ENCODE peak calls at places on chromosomes 3 and 15, in eight cellular contexts. W, M, A, N, V, L, H and K are unnamed samples.

GRCh38 chr15:70806992-70807712 is 43.8 kb upstream of the UACA start:
- DNase-seq in V (no peak), H (no peak), L (no peak), W (no peak), N (no peak), M (no peak), A (no peak), K (no peak)

GRCh38 chr3:111808439-111808838 is 50.6 kb upstream of the PHLDB2 start:
- DNase-seq in L (peak), V (no peak), W (no peak), N (no peak), H (peak), M (no peak), A (no peak), K (no peak)

GRCh38 chr3:146416366-146416765 is 53.0 kb downstream of the PLSCR2 start:
- DNase-seq in L (no peak), N (no peak), W (no peak), M (no peak), A (no peak), V (no peak), H (no peak), K (no peak)

GRCh38 chr15:77620297-77620696 is 12.4 kb downstream of the LINGO1 start:
- DNase-seq in H (no peak), M (no peak), N (no peak), W (peak), V (no peak), A (no peak), L (no peak), K (no peak)

GRCh38 chr15:32706704-32707103 is 11.1 kb upstream of the GREM1 start:
- DNase-seq in N (no peak), V (no peak), W (no peak), L (peak), H (peak), A (no peak), M (no peak), K (no peak)

GRCh38 chr3:177447938-177448337 is 250.7 kb upstream of the TBL1XR1 start:
- DNase-seq in L (no peak), W (no peak), M (no peak), A (peak), N (no peak), H (peak), V (no peak), K (no peak)

GRCh38 chr3:99721633-99722007 is 83.2 kb downstream of the COL8A1 start:
- DNase-seq in V (no peak), N (no peak), A (no peak), W (no peak), H (peak), L (no peak), M (no peak), K (no peak)

GRCh38 chr3:100087203-100087602 is 27.1 kb downstream of the FILIP1L start:
- DNase-seq in H (peak), N (no peak), W (no peak), M (peak), L (peak), V (no peak), A (no peak), K (no peak)

GRCh38 chr3:126343675-126344074 is 13.5 kb downstream of the KLF15 start:
- DNase-seq in W (no peak), N (no peak), A (no peak), H (no peak), V (no peak), L (no peak), M (no peak), K (no peak)

GRCh38 chr3:12897537-12898289 is 56.3 kb upstream of the RPL32 start:
- DNase-seq in M (peak), N (no peak), W (no peak), V (no peak), H (peak), L (no peak), A (no peak), K (no peak)

GRCh38 chr15:28918141-28918983 is 32.6 kb downstream of the APBA2 start:
- DNase-seq in W (no peak), N (no peak), V (peak), A (peak), L (no peak), M (no peak), H (no peak), K (peak)

GRCh38 chr15:74226761-74227540 is 9.2 kb upstream of the CCDC33 start:
- DNase-seq in L (no peak), N (no peak), M (no peak), A (no peak), H (no peak), V (no peak), W (no peak), K (no peak)

GRCh38 chr15:60070838-60071493 is 66.9 kb downstream of the FOXB1 start:
- DNase-seq in W (no peak), V (no peak), L (peak), A (no peak), H (peak), M (no peak), N (no peak), K (no peak)

GRCh38 chr3:13009132-13009945 is 63.9 kb downstream of the IQSEC1 start:
- DNase-seq in L (no peak), A (no peak), H (no peak), V (no peak), W (no peak), N (peak), M (peak), K (no peak)

GRCh38 chr15:49624046-49624445 is 3.2 kb downstream of the DTWD1 start:
- DNase-seq in W (no peak), L (peak), A (no peak), M (no peak), H (no peak), N (no peak), V (no peak), K (no peak)

GRCh38 chr3:48409291-48410201 is 20.3 kb downstream of the PLXNB1 start:
- DNase-seq in W (peak), A (no peak), M (no peak), H (no peak), L (no peak), N (no peak), V (no peak), K (no peak)

GRCh38 chr15:71278989-71279756 is 163.9 kb downstream of the THSD4 start:
- DNase-seq in H (peak), W (no peak), N (no peak), M (no peak), A (no peak), L (peak), V (no peak), K (no peak)

GRCh38 chr3:123521179-123521969 is 63.5 kb downstream of the HACD2 start:
- DNase-seq in M (no peak), L (no peak), N (no peak), W (no peak), V (no peak), A (no peak), H (no peak), K (no peak)

GRCh38 chr3:171192176-171192854 is 165.8 kb upstream of the SLC2A2 start:
- DNase-seq in W (no peak), N (no peak), M (no peak), V (no peak), A (peak), L (peak), H (peak), K (no peak)

GRCh38 chr3:196063456-196063855 is 18.4 kb downstream of the TFRC start:
- DNase-seq in L (peak), N (no peak), H (no peak), M (no peak), V (no peak), A (no peak), W (no peak), K (no peak)

GRCh38 chr3:151044706-151045105 is 40.8 kb upstream of the MED12L start:
- DNase-seq in N (no peak), V (no peak), A (no peak), W (no peak), L (peak), M (no peak), H (no peak), K (no peak)

GRCh38 chr3:81770710-81771109 is 9.3 kb upstream of the GBE1 start:
- DNase-seq in A (no peak), M (no peak), H (no peak), N (no peak), W (no peak), L (no peak), V (no peak), K (no peak)

GRCh38 chr3:127953636-127954035 is 38.6 kb downstream of the KBTBD12 start:
- DNase-seq in L (peak), W (no peak), H (peak), V (no peak), M (no peak), N (no peak), A (no peak), K (no peak)

GRCh38 chr15:71461748-71462147 is 346.5 kb downstream of the THSD4 start:
- DNase-seq in M (no peak), A (no peak), L (no peak), W (no peak), N (no peak), H (no peak), V (no peak), K (no peak)

GRCh38 chr15:32774022-32774421 is 56.2 kb downstream of the GREM1 start:
- DNase-seq in V (no peak), L (peak), A (no peak), N (no peak), M (no peak), W (no peak), H (peak), K (no peak)

DNA sequence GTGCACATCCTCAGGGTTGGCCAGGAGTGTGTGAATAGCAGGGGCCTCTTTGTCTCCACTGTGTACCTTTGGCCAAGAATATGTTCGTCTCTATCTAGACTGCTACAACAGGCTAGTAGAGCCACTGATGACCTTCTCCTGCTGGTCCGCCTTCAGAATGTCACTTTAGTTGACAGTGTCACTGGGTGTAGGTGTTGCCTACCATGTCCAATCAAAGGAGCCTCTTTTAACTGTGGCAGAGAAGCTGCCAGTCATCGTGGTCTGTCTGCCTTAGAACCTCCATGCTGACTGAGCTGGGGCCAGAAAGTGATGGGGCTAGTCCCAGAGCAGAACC is 40.1 kb downstream of the OXSR1 start:
- DNase-seq in V (no peak), A (no peak), L (no peak), H (no peak), M (no peak), W (no peak), N (no peak), K (no peak)
- TF ChIP-seq EZH2phosphoT487 in V (no peak), A (no peak), L (no peak), H (no peak), M (no peak), W (no peak), N (no peak), K (no peak)

DNA sequence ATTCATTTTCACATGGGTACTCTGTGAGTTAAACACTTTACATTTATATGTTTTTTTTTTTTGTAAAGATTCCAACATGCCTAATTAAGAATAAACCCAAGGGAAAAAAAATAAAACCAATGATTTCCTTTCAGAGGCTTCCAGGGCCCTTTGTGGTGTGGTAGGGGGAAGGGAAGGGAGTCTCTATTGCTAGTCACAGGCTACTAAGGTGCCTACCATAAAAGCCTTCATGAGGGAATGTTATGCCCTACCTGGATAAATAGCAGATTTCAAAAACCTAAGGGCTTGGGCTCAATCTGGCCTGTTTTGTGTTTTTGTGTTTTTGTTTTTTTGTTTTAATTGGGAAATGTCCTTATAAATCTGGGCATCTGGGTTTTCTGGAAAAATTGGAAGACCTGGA is 38.9 kb upstream of the SSR3 start:
- DNase-seq in V (no peak), L (no peak), N (no peak), M (no peak), H (no peak), A (no peak), W (no peak), K (no peak)
- H2AFZ ChIP-seq in V (no peak), L (peak), N (no peak), M (no peak), H (no peak), A (peak), W (peak), K (peak)

DNA sequence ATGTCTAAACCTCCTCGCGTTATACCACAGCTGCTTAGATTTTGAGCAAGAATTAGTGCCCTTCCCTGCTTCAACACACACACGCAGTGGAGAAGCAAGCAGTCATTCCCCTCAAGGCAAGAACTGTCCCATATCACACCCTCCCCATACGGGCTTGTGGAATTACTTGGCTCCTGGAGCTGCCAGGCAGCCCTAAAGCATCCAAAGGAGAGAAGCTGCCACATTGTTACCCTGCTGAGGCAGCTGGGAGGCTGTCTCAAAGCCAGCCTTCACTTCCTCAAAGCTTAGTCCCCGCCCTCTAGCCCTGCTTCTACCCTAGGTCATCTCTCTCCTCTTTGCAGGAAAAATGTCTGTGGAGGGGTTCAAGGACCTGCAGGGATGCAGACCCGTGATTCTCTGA is 153.4 kb downstream of the RORA start:
- DNase-seq in N (no peak), A (no peak), V (no peak), L (no peak), W (no peak), M (no peak), H (no peak), K (peak)
- TF ChIP-seq EZH2phosphoT487 in N (no peak), A (no peak), V (no peak), L (no peak), W (no peak), M (no peak), H (no peak), K (no peak)

GRCh38 chr3:5222283-5223005 is 34.9 kb downstream of the EDEM1 start:
- DNase-seq in H (no peak), L (no peak), W (no peak), N (no peak), M (no peak), A (no peak), V (no peak), K (no peak)
- H2AFZ ChIP-seq in H (no peak), L (no peak), W (no peak), N (no peak), M (no peak), A (no peak), V (no peak), K (no peak)

GRCh38 chr3:41120461-41120860 is 78.8 kb upstream of the CTNNB1 start:
- DNase-seq in L (no peak), V (peak), N (no peak), M (no peak), W (no peak), H (no peak), A (no peak), K (no peak)
- TF ChIP-seq EZH2phosphoT487 in L (no peak), V (no peak), N (no peak), M (no peak), W (no peak), H (no peak), A (no peak), K (no peak)

GRCh38 chr3:46880884-46881818 is 3.6 kb downstream of the PTH1R start:
- DNase-seq in L (no peak), M (no peak), H (no peak), A (no peak), W (peak), N (no peak), V (peak), K (peak)

GRCh38 chr3:46883252-46884185 is 6.0 kb downstream of the PTH1R start:
- DNase-seq in A (no peak), W (peak), N (no peak), L (peak), M (peak), H (no peak), V (peak), K (peak)

GRCh38 chr3:46881819-46882376 is 4.4 kb downstream of the PTH1R start:
- DNase-seq in A (no peak), N (no peak), L (peak), M (no peak), W (peak), H (no peak), V (peak), K (peak)

GRCh38 chr3:46884427-46884826 is 6.9 kb downstream of the PTH1R start:
- DNase-seq in N (no peak), A (no peak), L (no peak), V (no peak), H (no peak), M (no peak), W (no peak), K (no peak)

DNA sequence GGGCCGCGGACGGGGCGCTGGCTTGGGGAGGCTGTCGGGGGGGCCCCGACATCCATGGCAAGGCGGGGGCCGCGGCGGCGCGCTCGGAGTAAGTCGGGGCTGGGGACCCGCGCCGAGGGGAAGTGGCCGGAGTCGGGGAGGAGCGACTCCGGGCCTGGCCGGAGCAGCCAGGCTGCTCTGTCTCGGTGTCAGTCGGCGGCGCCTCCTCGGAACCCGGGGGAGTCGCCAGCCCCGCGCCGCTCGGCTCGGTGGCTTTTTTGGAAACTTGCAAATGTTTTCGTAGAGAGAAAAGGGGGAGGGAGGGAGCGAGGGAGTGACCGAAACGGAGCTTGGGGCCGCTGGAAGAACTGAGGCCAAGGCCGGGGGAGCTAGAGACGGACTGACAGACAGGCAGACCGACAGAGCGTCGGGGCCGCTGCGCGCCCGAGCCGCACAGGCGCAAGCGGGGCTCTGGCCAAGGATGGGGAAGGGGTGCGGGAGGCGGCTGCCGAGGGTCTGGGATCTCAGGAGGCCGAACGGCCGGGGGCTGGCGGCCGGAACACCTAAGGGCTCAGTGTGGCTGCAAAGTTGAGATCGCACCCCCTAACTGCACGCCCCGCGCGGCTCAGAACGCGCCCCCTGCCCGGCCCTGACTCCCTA is 5.0 kb downstream of the PTH1R start:
- DNase-seq in V (peak), M (no peak), L (peak), H (no peak), N (no peak), W (peak), A (no peak), K (peak)
- H2AFZ ChIP-seq in V (peak), M (no peak), L (peak), H (peak), N (no peak), W (peak), A (no peak), K (peak)

GRCh38 chr3:30286811-30287210 is 319.6 kb upstream of the TGFBR2 start:
- DNase-seq in H (peak), W (no peak), V (no peak), M (no peak), A (no peak), L (peak), N (no peak), K (no peak)
- TF ChIP-seq EZH2phosphoT487 in H (no peak), W (no peak), V (no peak), M (no peak), A (no peak), L (no peak), N (no peak), K (no peak)

GRCh38 chr3:153138267-153139210 is 23.5 kb upstream of the RAP2B start:
- DNase-seq in M (peak), N (no peak), A (peak), L (peak), W (no peak), V (peak), H (peak), K (no peak)
- H2AFZ ChIP-seq in M (peak), N (no peak), A (peak), L (no peak), W (peak), V (peak), H (peak), K (no peak)

GRCh38 chr15:34753236-34753894 is 1.4 kb downstream of the GJD2 start:
- DNase-seq in A (no peak), N (no peak), H (peak), V (peak), L (peak), M (no peak), W (no peak), K (peak)
- TF ChIP-seq EZH2phosphoT487 in A (no peak), N (no peak), H (no peak), V (no peak), L (no peak), M (no peak), W (no peak), K (no peak)